ENCODE peak calls at places on chromosomes 11 and 22, in eight cellular contexts. N is EL; K is colonic mucosa; U is activated CD4-positive, alpha-beta T cell treated with anti-CD3 and anti-CD28 coated beads, Interleukin-2, amount 10 ng/mL, durations not matched to agents 24 days and 14 days; B is AG09309; O is SJSA1; Y is fibroblast of lung; S is stimulated activated CD4-positive, alpha-beta T cell treated with anti-CD3 and anti-CD28 coated beads, Interleukin-1b, Interleukin-23, amount 100 ng/mL, for 24 hours. E is an unnamed sample.

GRCh38 chr11:26626346-26626745 is 54.3 kb upstream of the MUC15 start:
- DNase-seq in N (no peak), K (no peak), U (no peak), B (no peak), O (no peak), Y (peak; percentile 59), S (no peak), E (no peak)

GRCh38 chr11:75561426-75562047 is 516 bp upstream of the SERPINH1 start:
- DNase-seq in N (no peak), K (no peak), U (no peak), B (no peak), O (no peak), Y (no peak), S (no peak), E (no peak)

GRCh38 chr11:104254347-104254746 is 90.4 kb upstream of the PDGFD start:
- DNase-seq in N (peak; percentile 40), K (peak; percentile 29), U (peak; percentile 70), B (no peak), O (no peak), Y (peak; percentile 41), S (peak; percentile 1), E (no peak)

GRCh38 chr11:25037431-25037830 is 540.6 kb downstream of the LUZP2 start:
- DNase-seq in N (no peak), K (no peak), U (no peak), B (no peak), O (no peak), Y (no peak), S (no peak), E (no peak)

GRCh38 chr11:9210922-9211320 is 54.2 kb downstream of the DENND5A start:
- DNase-seq in N (peak; percentile 29), K (no peak), U (peak; percentile 63), B (no peak), O (no peak), Y (peak; percentile 26), S (no peak), E (no peak)

GRCh38 chr22:45485271-45485670 is 17.4 kb upstream of the FBLN1 start:
- DNase-seq in N (no peak), K (no peak), U (no peak), B (no peak), O (no peak), Y (no peak), S (no peak), E (no peak)

GRCh38 chr22:32337015-32337414 is 20.7 kb upstream of the RFPL3 start:
- DNase-seq in N (no peak), K (no peak), U (no peak), B (no peak), O (peak; percentile 22), Y (no peak), S (no peak), E (no peak)

GRCh38 chr22:32106930-32107329 is 52.2 kb downstream of the C22orf42 start:
- DNase-seq in N (no peak), K (no peak), U (peak; percentile 76), B (no peak), O (no peak), Y (peak; percentile 3), S (no peak), E (no peak)

GRCh38 chr11:72426054-72426757 is 8.1 kb downstream of the CLPB start:
- DNase-seq in N (no peak), K (no peak), U (no peak), B (no peak), O (no peak), Y (no peak), S (no peak), E (no peak)

GRCh38 chr11:77503006-77503405 is 29.1 kb upstream of the PAK1 start:
- DNase-seq in N (peak; percentile 56), K (no peak), U (no peak), B (no peak), O (no peak), Y (peak; percentile 6), S (no peak), E (no peak)

GRCh38 chr11:69467196-69467595 is 14.3 kb upstream of the LINC01488 start:
- DNase-seq in N (no peak), K (no peak), U (no peak), B (no peak), O (no peak), Y (no peak), S (no peak), E (no peak)

GRCh38 chr11:31815743-31816466 is 4.8 kb upstream of the PAX6 start:
- DNase-seq in N (no peak), K (no peak), U (no peak), B (no peak), O (no peak), Y (no peak), S (no peak), E (no peak)

GRCh38 chr11:33191456-33191855 is 30.2 kb upstream of the CSTF3 start:
- DNase-seq in N (no peak), K (no peak), U (no peak), B (no peak), O (no peak), Y (peak; percentile 30), S (no peak), E (no peak)

GRCh38 chr11:74923125-74923524 is 25.8 kb downstream of the XRRA1 start:
- DNase-seq in N (no peak), K (no peak), U (no peak), B (no peak), O (no peak), Y (no peak), S (no peak), E (no peak)

GRCh38 chr11:77468527-77468926 is 5.4 kb downstream of the PAK1 start:
- DNase-seq in N (no peak), K (no peak), U (no peak), B (no peak), O (no peak), Y (no peak), S (no peak), E (no peak)

GRCh38 chr22:26743149-26743548 is 85.8 kb downstream of the MIAT start:
- DNase-seq in N (no peak), K (no peak), U (no peak), B (no peak), O (no peak), Y (no peak), S (no peak), E (no peak)

GRCh38 chr11:8309862-8310261 is 46.2 kb upstream of the LMO1 start:
- DNase-seq in N (no peak), K (no peak), U (no peak), B (no peak), O (no peak), Y (no peak), S (no peak), E (no peak)

GRCh38 chr22:27348634-27349033 is 452.9 kb downstream of the MN1 start:
- DNase-seq in N (no peak), K (no peak), U (no peak), B (peak; percentile 47), O (no peak), Y (peak; percentile 9), S (no peak), E (no peak)

GRCh38 chr11:63289658-63290057 is 46.3 kb upstream of the SLC22A25 start:
- DNase-seq in N (no peak), K (no peak), U (no peak), B (no peak), O (no peak), Y (no peak), S (no peak), E (no peak)

GRCh38 chr11:19936461-19936860 is 223.8 kb downstream of the DBX1 start:
- DNase-seq in N (no peak), K (no peak), U (no peak), B (no peak), O (no peak), Y (no peak), S (no peak), E (no peak)

GRCh38 chr22:46390652-46391301 is 55.3 kb downstream of the TRMU start:
- DNase-seq in N (peak; percentile 67), K (no peak), U (no peak), B (peak; percentile 34), O (peak; percentile 63), Y (peak; percentile 68), S (no peak), E (peak; percentile 39)

GRCh38 chr22:35966314-35967045 is 62.1 kb downstream of the RBFOX2 start:
- DNase-seq in N (peak; percentile 88), K (no peak), U (no peak), B (no peak), O (no peak), Y (no peak), S (no peak), E (no peak)

E was measured in tibial nerve.